ENCODE peak calls at places on chromosomes 1 and 21, in seven cellular contexts. K is fibroblast of the aortic adventitia, U is RCC 7860, E is fibroblast of lung, J is OCI-M1, H is EH, T is kidney glomerular epithelial cell. Y is an unnamed sample.

GRCh38 chr1:151494741-151495281 is 16.4 kb upstream of the CGN start:
- DNase-seq in K (peak; percentile 72), U (peak; percentile 88), E (peak; percentile 78), J (peak; percentile 65), H (peak; percentile 88), T (peak; percentile 75), Y (no peak)

GRCh38 chr1:164713446-164714204 is 154.6 kb downstream of the PBX1 start:
- DNase-seq in K (peak; percentile 66), U (no peak), E (no peak), J (no peak), H (no peak), T (no peak), Y (no peak)

GRCh38 chr1:228392111-228392936 is 14.3 kb downstream of the TRIM11 start:
- DNase-seq in K (no peak), U (peak; percentile 43), E (peak; percentile 32), J (no peak), H (peak; percentile 71), T (no peak), Y (no peak)

GRCh38 chr1:208065862-208066261 is 154.9 kb upstream of the CD34 start:
- DNase-seq in K (no peak), U (no peak), E (peak; percentile 59), J (peak; percentile 10), H (peak; percentile 34), T (no peak), Y (peak; percentile 32)

GRCh38 chr1:201813226-201813625 is 15.7 kb upstream of the IPO9 start:
- DNase-seq in K (no peak), U (no peak), E (no peak), J (no peak), H (no peak), T (no peak), Y (no peak)

GRCh38 chr1:18085387-18086074 is 22.1 kb upstream of the IGSF21 start:
- DNase-seq in K (no peak), U (no peak), E (no peak), J (no peak), H (no peak), T (no peak), Y (no peak)

GRCh38 chr21:33128538-33128937 is 58.6 kb downstream of the OLIG1 start:
- DNase-seq in K (no peak), U (no peak), E (no peak), J (no peak), H (no peak), T (no peak), Y (peak; percentile 72)

GRCh38 chr1:224996266-224996665 is 66.8 kb downstream of the DNAH14 start:
- DNase-seq in K (no peak), U (no peak), E (peak; percentile 47), J (no peak), H (no peak), T (no peak), Y (no peak)